ENCODE peak calls at places on chromosomes 3 and 15, in eight cellular contexts. H, Q, D, F, R, O, M and X are unnamed samples.

GRCh38 chr15:57395292-57395691 is 19.0 kb downstream of the CGNL1 start:
- DNase-seq in D (no peak), R (no peak), O (no peak), H (peak), M (peak), Q (no peak), F (no peak), X (no peak)

GRCh38 chr15:48644827-48645557 is 517 bp downstream of the FBN1 start:
- DNase-seq in Q (no peak), H (peak), M (no peak), F (no peak), D (peak), O (peak), R (peak), X (no peak)

GRCh38 chr3:172332256-172333041 is 115.8 kb downstream of the GHSR start:
- DNase-seq in O (peak), H (peak), D (peak), R (no peak), F (no peak), Q (no peak), M (peak), X (no peak)

GRCh38 chr15:73978896-73979295 is 13.2 kb downstream of the STOML1 start:
- DNase-seq in H (no peak), O (no peak), R (no peak), Q (no peak), M (no peak), D (no peak), F (no peak), X (no peak)

GRCh38 chr3:62559831-62560445 is 186.6 kb upstream of the FEZF2 start:
- DNase-seq in Q (no peak), O (no peak), D (no peak), F (peak), M (peak), R (no peak), H (no peak), X (no peak)

GRCh38 chr3:166248784-166249183 is 411.6 kb upstream of the BCHE start:
- DNase-seq in Q (no peak), O (no peak), F (no peak), R (no peak), D (no peak), H (no peak), M (no peak), X (no peak)

GRCh38 chr3:155308831-155309230 is 15.3 kb upstream of the STRIT1 start:
- DNase-seq in F (no peak), Q (no peak), D (no peak), O (no peak), M (no peak), R (no peak), H (no peak), X (no peak)

GRCh38 chr3:71130516-71131384 is 452.8 kb downstream of the FOXP1 start:
- DNase-seq in M (peak), R (no peak), O (no peak), F (peak), Q (peak), H (no peak), D (peak), X (no peak)

GRCh38 chr15:83709246-83709645 is 55.3 kb downstream of the ADAMTSL3 start:
- DNase-seq in Q (no peak), M (peak), H (no peak), F (no peak), D (no peak), O (no peak), R (no peak), X (no peak)

GRCh38 chr3:118997190-118997589 is 37.5 kb downstream of the IGSF11 start:
- DNase-seq in O (no peak), R (no peak), M (no peak), Q (no peak), H (no peak), F (no peak), D (no peak), X (no peak)

GRCh38 chr15:31299588-31300207 is 26.9 kb upstream of the KLF13 start:
- DNase-seq in D (no peak), Q (no peak), H (no peak), R (no peak), F (no peak), O (no peak), M (no peak), X (no peak)

GRCh38 chr3:100482181-100482580 is 10.2 kb upstream of the TMEM45A start:
- DNase-seq in D (no peak), Q (no peak), M (no peak), R (no peak), H (no peak), F (no peak), O (no peak), X (no peak)

GRCh38 chr3:129556890-129557736 is 14.1 kb downstream of the H1-8 start:
- DNase-seq in R (peak), H (no peak), M (no peak), Q (no peak), O (no peak), F (no peak), D (no peak), X (no peak)

GRCh38 chr15:67232591-67232990 is 21.9 kb downstream of the AAGAB start:
- DNase-seq in O (no peak), Q (no peak), F (no peak), D (no peak), H (no peak), R (no peak), M (no peak), X (no peak)

GRCh38 chr15:58608129-58608590 is 141.3 kb downstream of the ADAM10 start:
- DNase-seq in H (no peak), R (no peak), F (peak), Q (no peak), D (no peak), O (no peak), M (peak), X (no peak)

GRCh38 chr3:195909294-195909644 is 918 bp upstream of the TNK2 start:
- DNase-seq in O (peak), M (no peak), H (no peak), F (no peak), R (no peak), D (no peak), Q (no peak), X (no peak)
- H3K4me3 ChIP-seq in O (peak), M (peak), H (no peak), F (peak), R (peak), D (peak), Q (peak), X (peak)

GRCh38 chr3:86814321-86814720 is 176.6 kb downstream of the VGLL3 start:
- DNase-seq in F (no peak), O (no peak), D (no peak), Q (no peak), R (no peak), M (no peak), H (no peak), X (no peak)

GRCh38 chr3:86814918-86815655 is 175.9 kb downstream of the VGLL3 start:
- DNase-seq in D (no peak), O (no peak), R (no peak), F (no peak), Q (no peak), M (peak), H (no peak), X (no peak)

DNA sequence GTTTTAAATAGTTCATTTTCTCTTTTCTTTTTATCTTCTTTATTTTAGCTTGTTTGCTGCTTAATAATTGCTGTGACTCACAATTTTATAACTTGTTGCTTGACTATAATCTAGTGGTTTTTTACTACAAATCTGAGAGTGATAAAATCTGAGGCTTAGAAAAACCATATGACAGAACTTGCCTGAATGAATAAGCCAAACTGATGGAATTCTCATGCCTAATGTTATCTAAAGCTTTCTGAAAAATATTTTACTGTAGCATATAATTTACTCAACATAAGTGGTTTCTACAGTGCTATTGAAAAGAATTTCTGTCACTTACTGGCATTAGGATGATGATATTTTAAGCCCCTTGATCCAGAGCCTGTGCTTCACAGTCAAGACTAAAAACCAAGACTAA is 175.1 kb downstream of the VGLL3 start:
- DNase-seq in M (no peak), D (no peak), O (no peak), R (no peak), H (no peak), Q (no peak), F (no peak), X (no peak)
- TF ChIP-seq CTCF in M (no peak), D (no peak), O (no peak), R (no peak), H (no peak), Q (no peak), F (no peak), X (no peak)

GRCh38 chr15:77027697-77028450 is 32.9 kb downstream of the PSTPIP1 start:
- DNase-seq in H (no peak), O (no peak), R (peak), Q (no peak), M (no peak), D (peak), F (no peak), X (no peak)
- H3K4me3 ChIP-seq in H (no peak), O (no peak), R (peak), Q (no peak), M (peak), D (peak), F (peak), X (no peak)

DNA sequence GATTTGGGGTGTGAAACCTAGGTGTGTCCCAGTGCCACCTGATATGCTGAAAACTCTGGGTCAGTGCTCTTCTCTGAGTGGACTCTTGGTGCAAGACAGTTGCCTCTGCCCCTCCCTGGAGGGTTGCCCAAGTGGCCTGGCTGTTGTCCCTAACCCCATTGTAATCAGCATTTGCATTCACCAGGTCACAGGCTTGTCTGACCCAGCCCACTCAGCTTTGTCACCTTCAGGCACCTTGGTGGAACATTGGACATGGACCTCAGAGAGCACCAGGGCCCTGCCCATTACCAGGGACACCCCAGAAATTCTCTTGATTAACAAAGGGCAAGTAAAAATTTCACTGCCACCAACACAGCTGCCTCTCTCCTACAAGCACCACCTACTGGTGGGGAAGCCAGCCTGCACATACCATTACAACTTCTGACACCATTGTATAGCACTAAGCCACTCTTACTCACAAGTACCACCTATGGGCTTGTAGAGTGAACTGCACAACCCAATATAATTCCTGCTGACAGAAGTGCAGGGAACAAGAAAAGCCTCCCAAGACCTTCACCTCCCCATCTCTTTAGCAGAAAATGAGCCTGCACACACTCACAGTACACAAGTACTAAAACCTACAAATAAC is 324.6 kb downstream of the EPHA6 start:
- DNase-seq in F (no peak), M (no peak), O (no peak), Q (no peak), H (no peak), D (no peak), R (no peak), X (no peak)
- TF ChIP-seq CTCF in F (no peak), M (no peak), O (no peak), Q (no peak), H (peak), D (no peak), R (no peak), X (peak)

GRCh38 chr3:112639451-112640332 is 1.3 kb downstream of the CCDC80 start:
- DNase-seq in O (no peak), F (no peak), D (no peak), R (no peak), M (no peak), Q (no peak), H (no peak), X (no peak)
- H3K4me3 ChIP-seq in O (peak), F (peak), D (no peak), R (peak), M (peak), Q (peak), H (no peak), X (no peak)

GRCh38 chr3:134302674-134303073 is 52.0 kb upstream of the RYK start:
- DNase-seq in Q (no peak), D (no peak), F (no peak), O (no peak), H (no peak), R (no peak), M (no peak), X (no peak)

GRCh38 chr3:134299888-134300206 is 49.2 kb upstream of the RYK start:
- DNase-seq in D (no peak), F (no peak), M (no peak), Q (no peak), O (no peak), H (no peak), R (no peak), X (no peak)

GRCh38 chr3:134300520-134300919 is 49.9 kb upstream of the RYK start:
- DNase-seq in Q (no peak), R (no peak), D (no peak), O (no peak), M (no peak), H (no peak), F (no peak), X (no peak)

GRCh38 chr3:134298281-134298680 is 47.6 kb upstream of the RYK start:
- DNase-seq in F (no peak), R (no peak), D (no peak), H (no peak), O (no peak), Q (no peak), M (no peak), X (no peak)

DNA sequence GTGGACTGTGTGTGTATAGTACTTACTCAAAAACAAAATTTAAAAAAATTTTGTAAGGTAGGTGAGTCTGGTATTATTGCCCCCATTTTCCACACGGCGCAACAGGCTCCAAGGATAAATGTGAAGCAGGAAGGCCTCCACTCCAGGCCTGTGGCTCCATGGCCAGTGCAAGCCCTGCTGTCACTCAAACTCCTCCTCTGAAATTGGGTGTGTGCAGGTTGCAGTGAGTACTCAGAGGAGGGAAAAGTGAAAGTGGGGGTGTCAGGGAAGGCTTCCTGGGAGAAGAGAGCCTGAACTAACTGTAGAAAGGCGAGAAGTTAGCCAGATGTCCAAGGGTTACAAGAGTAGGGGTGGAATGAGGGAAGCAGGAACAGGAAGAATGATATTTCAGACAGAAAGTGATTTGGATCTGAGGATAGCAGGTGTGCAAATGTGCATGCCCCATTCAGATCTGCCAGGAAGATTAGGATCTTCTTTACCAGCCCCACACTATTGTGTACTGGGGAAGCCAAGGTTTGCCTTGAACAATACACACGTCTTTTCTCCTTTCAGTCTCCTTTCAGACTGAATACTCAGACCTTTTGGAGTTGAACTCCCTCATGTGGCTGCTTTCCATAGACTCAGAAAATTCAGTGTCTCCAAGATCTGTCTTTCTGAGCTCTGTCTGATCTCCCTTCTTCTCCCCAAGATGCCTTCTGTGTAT is 48.7 kb upstream of the RYK start:
- DNase-seq in O (no peak), F (no peak), M (no peak), H (no peak), Q (no peak), D (no peak), R (no peak), X (no peak)
- TF ChIP-seq CTCF in O (peak), F (peak), M (peak), H (peak), Q (peak), D (peak), R (no peak), X (peak)

GRCh38 chr3:127288343-127288742 is 497 bp upstream of the PRR20G start:
- DNase-seq in O (no peak), H (no peak), D (no peak), R (no peak), Q (no peak), F (no peak), M (no peak), X (no peak)

GRCh38 chr3:127284258-127284657 is 3.6 kb downstream of the PRR20G start:
- DNase-seq in D (no peak), R (no peak), H (no peak), O (no peak), M (no peak), Q (no peak), F (no peak), X (no peak)

GRCh38 chr3:127288921-127289645 is 1.2 kb upstream of the PRR20G start:
- DNase-seq in Q (no peak), M (no peak), O (no peak), R (no peak), H (no peak), F (no peak), D (no peak), X (no peak)

GRCh38 chr3:127287840-127288239 is at the start of gene PRR20G:
- DNase-seq in O (no peak), M (no peak), H (no peak), Q (no peak), D (no peak), F (no peak), R (no peak), X (no peak)

GRCh38 chr3:127286571-127287140 is 1.2 kb downstream of the PRR20G start:
- DNase-seq in F (no peak), R (no peak), D (no peak), O (no peak), Q (no peak), H (no peak), M (peak), X (no peak)
- H3K4me3 ChIP-seq in F (no peak), R (no peak), D (no peak), O (no peak), Q (no peak), H (no peak), M (no peak), X (no peak)

GRCh38 chr15:101070502-101071273 is 151.5 kb downstream of the LRRK1 start:
- DNase-seq in D (no peak), Q (no peak), R (no peak), M (peak), F (peak), O (no peak), H (no peak), X (no peak)
- TF ChIP-seq CTCF in D (no peak), Q (no peak), R (no peak), M (no peak), F (no peak), O (no peak), H (no peak), X (no peak)

DNA sequence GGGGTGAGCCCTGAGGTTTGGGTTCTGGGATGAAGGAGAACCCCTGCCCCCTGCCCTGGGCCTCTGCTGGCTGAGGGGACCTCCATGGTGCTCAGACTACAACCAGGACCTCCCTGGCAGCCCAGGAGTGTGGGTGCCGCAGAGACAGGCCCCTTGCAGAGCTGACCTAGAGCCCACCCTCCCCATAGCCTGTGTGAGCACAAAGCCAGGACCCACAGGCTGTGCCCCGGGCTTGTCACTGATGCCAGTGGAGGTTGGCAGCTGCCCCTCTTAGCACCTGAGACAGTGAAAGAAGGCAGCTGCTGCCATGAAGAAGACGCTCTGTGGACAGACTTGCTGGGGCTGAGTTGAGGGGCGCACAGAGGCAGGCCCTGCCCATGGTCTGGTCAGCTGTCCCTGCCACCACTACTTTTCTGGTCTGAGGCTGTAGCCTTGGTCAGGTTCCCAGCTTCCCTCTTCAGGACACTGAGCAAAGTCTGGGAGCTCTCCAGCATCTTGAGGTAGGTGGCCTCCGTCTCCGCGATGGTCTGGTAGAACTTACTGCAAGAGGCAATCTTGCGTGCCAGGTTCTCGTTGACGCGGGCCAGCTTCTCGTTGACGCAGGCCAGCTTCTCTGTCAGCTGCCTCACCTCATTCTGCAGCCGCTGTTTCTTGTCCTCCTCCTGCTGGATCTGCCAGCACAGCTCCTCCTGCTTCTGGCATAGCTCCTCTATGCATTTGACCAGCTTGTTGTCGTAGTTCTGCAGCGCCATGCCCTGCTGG is 23.0 kb downstream of the USP4 start:
- DNase-seq in M (no peak), H (no peak), O (no peak), R (no peak), Q (no peak), F (no peak), D (peak), X (no peak)
- H3K4me3 ChIP-seq in M (no peak), H (no peak), O (no peak), R (no peak), Q (no peak), F (no peak), D (no peak), X (no peak)

DNA sequence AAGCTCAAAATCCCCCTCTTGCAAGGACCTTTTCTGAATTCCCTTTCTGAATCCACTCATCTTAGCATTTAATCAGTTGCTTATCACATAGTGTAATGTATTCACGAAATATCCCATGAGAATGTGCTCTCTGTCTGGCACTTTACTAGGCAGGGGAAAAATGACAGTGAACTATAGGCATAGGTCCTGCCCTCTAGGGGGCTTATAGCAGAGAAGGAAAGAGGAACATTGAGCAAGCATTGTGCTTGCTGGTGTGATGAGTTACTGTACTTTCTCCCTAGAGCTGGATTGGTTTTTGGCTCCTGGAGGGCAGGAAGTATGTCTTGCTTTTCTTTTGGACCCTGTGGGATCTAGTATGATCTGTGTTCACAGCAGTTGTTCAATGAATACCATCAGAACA is 26.5 kb downstream of the DUOX2 start:
- DNase-seq in M (no peak), Q (no peak), H (no peak), O (no peak), D (no peak), F (no peak), R (no peak), X (no peak)
- TF ChIP-seq CTCF in M (no peak), Q (no peak), H (peak), O (no peak), D (no peak), F (no peak), R (no peak), X (peak)